ENCODE peak calls at places on chromosome 9, in five cellular contexts. Q is lower lobe of right lung, J is heart right ventricle, A is HCT116, E is WTC11. T is an unnamed sample.

GRCh38 chr9:5586391-5586802 is 42.5 kb upstream of the RIC1 start:
- DNase-seq in E (no peak), Q (no peak), A (no peak), J (no peak), T (no peak)

GRCh38 chr9:87422999-87423398 is 74.7 kb upstream of the DAPK1 start:
- DNase-seq in Q (no peak), J (no peak), E (no peak), A (no peak), T (no peak)

GRCh38 chr9:111118256-111118950 is 80.1 kb upstream of the LPAR1 start:
- DNase-seq in A (no peak), J (no peak), E (no peak), Q (no peak), T (no peak)

GRCh38 chr9:71854811-71855210 is 56.2 kb downstream of the ABHD17B start:
- DNase-seq in Q (no peak), J (no peak), A (no peak), E (no peak), T (no peak)

GRCh38 chr9:111148390-111148993 is 110.2 kb upstream of the LPAR1 start:
- DNase-seq in E (no peak), Q (no peak), J (no peak), A (no peak), T (no peak)

GRCh38 chr9:35526087-35526801 is 36.3 kb downstream of the RUSC2 start:
- DNase-seq in J (no peak), E (no peak), Q (no peak), A (no peak), T (no peak)

GRCh38 chr9:137136926-137137607 is 1.9 kb upstream of the GRIN1 start:
- DNase-seq in A (no peak), Q (no peak), J (no peak), E (no peak), T (peak; percentile 59)

GRCh38 chr9:99866398-99866797 is 40.1 kb upstream of the STX17 start:
- DNase-seq in Q (no peak), A (no peak), E (no peak), J (no peak), T (no peak)

GRCh38 chr9:124808246-124808956 is 31.5 kb downstream of the OLFML2A start:
- DNase-seq in J (no peak), A (no peak), E (no peak), Q (no peak), T (no peak)

GRCh38 chr9:70362952-70363351 is 51.5 kb downstream of the KLF9 start:
- DNase-seq in E (no peak), A (no peak), J (no peak), Q (no peak), T (no peak)

GRCh38 chr9:123073991-123074422 is 40.5 kb downstream of the GPR21 start:
- DNase-seq in A (no peak), E (no peak), Q (no peak), J (no peak), T (no peak)

GRCh38 chr9:101711330-101711941 is 27.0 kb downstream of the GRIN3A start:
- DNase-seq in Q (no peak), E (peak; percentile 71), J (no peak), A (no peak), T (no peak)

GRCh38 chr9:92035146-92035545 is 80.1 kb downstream of the SPTLC1 start:
- DNase-seq in Q (no peak), E (no peak), A (no peak), J (no peak), T (no peak)

GRCh38 chr9:77714077-77714549 is 66.0 kb upstream of the GNA14 start:
- DNase-seq in E (no peak), Q (no peak), A (no peak), J (no peak), T (no peak)

GRCh38 chr9:137079401-137079787 is 2.1 kb downstream of the UAP1L1 start:
- DNase-seq in A (no peak), E (no peak), J (no peak), Q (no peak), T (no peak)

GRCh38 chr9:764105-764524 is 77.4 kb upstream of the DMRT1 start:
- DNase-seq in Q (peak; percentile 63), E (peak; percentile 75), A (peak; percentile 90), J (peak; percentile 74), T (no peak)

GRCh38 chr9:36488322-36488838 is 84.3 kb upstream of the MELK start:
- DNase-seq in J (no peak), Q (no peak), A (no peak), E (no peak), T (no peak)

GRCh38 chr9:686381-686813 is 155.1 kb upstream of the DMRT1 start:
- DNase-seq in A (no peak), E (no peak), J (no peak), Q (no peak), T (no peak)

GRCh38 chr9:129242971-129243561 is 65.0 kb upstream of the IER5L start:
- DNase-seq in A (no peak), Q (peak; percentile 36), J (no peak), E (no peak), T (peak; percentile 47)

GRCh38 chr9:87678650-87679355 is 47.1 kb upstream of the CTSL start:
- DNase-seq in J (peak; percentile 67), E (peak; percentile 69), A (peak; percentile 55), Q (no peak), T (no peak)

GRCh38 chr9:129836342-129837007 is 1.2 kb downstream of the USP20 start:
- DNase-seq in E (peak; percentile 26), J (no peak), Q (no peak), A (no peak), T (no peak)

GRCh38 chr9:83483223-83483622 is 55.0 kb downstream of the FRMD3 start:
- DNase-seq in Q (no peak), J (no peak), E (no peak), A (no peak), T (no peak)

GRCh38 chr9:98253563-98253962 is 1.9 kb downstream of the TBC1D2 start:
- DNase-seq in E (no peak), A (no peak), Q (no peak), J (no peak), T (no peak)

GRCh38 chr9:14910178-14910805 is at the start of gene FREM1:
- DNase-seq in E (peak; percentile 68), Q (no peak), J (peak; percentile 25), A (no peak), T (no peak)

GRCh38 chr9:100455470-100455869 is 17.5 kb upstream of the TMEFF1 start:
- DNase-seq in J (no peak), E (no peak), Q (no peak), A (no peak), T (no peak)

GRCh38 chr9:134375011-134375390 is 48.7 kb downstream of the RXRA start:
- DNase-seq in A (no peak), Q (peak; percentile 75), E (no peak), J (peak; percentile 61), T (no peak)

DNA sequence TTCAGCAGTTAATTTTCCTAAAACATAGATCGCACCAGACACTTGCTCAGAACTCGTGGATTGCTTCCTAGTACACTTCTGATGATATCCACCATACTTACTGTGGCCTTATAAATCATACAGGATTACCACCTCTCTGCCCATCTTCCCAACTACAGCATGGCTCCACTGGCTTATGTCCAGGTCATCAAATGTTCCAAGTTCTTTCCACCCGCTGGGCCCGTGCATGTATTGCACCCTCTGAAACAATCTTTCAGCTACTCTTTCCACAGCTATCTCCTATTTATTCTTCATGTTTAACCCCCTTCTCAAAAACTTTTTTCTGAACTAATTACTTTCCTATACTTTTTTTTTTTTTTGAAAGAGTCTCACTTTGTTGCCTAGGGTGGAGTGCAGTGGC is 18.5 kb downstream of the FBXW2 start:
- DNase-seq in Q (no peak), J (no peak), A (no peak), E (no peak), T (no peak)
- TF ChIP-seq CTCF in Q (no peak), J (no peak), A (no peak), E (no peak), T (peak; percentile 26)

GRCh38 chr9:121464968-121465367 is 34.7 kb downstream of the GGTA1 start:
- DNase-seq in E (no peak), J (no peak), A (no peak), Q (no peak), T (no peak)

GRCh38 chr9:121459513-121459912 is 40.1 kb downstream of the GGTA1 start:
- DNase-seq in A (no peak), J (no peak), Q (no peak), E (no peak), T (no peak)

GRCh38 chr9:121466142-121466541 is 33.5 kb downstream of the GGTA1 start:
- DNase-seq in Q (no peak), E (no peak), A (no peak), J (no peak), T (no peak)

GRCh38 chr9:121463026-121463827 is 36.4 kb downstream of the GGTA1 start:
- DNase-seq in Q (peak; percentile 61), A (peak; percentile 6), E (peak; percentile 82), J (peak; percentile 73), T (no peak)
- TF ChIP-seq CTCF in Q (peak; percentile 64), A (peak; percentile 63), E (peak; percentile 67), J (peak; percentile 89), T (peak; percentile 79)

DNA sequence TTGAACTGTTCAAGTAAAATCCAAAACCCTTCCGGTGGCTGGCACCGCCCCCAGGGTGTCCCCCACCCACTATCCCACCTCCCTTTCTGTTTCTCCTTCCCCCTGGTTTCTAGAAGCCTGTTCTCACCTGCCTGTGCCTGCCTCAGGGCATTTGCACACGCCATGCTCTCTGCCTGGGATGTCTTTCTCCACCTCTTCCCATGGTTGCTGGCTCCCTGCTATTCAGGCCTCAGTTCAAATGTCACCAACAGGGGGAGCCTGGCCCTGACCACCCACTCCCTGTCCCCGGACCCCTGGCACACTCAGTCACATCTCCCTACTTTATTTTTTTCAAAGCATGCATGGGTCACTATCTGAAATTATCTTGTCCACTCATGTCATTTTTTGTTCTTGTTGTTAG is 39.9 kb upstream of the EEIG1 start:
- DNase-seq in E (peak; percentile 30), A (no peak), Q (no peak), J (no peak), T (no peak)
- TF ChIP-seq CTCF in E (peak; percentile 23), A (peak; percentile 16), Q (peak; percentile 14), J (peak; percentile 29), T (peak; percentile 45)

GRCh38 chr9:12815895-12816294 is 41.1 kb downstream of the LURAP1L start:
- DNase-seq in A (no peak), J (no peak), E (no peak), Q (no peak), T (no peak)

GRCh38 chr9:12816656-12817101 is 41.9 kb downstream of the LURAP1L start:
- DNase-seq in A (no peak), Q (no peak), J (no peak), E (no peak), T (no peak)

GRCh38 chr9:12817702-12818101 is 42.9 kb downstream of the LURAP1L start:
- DNase-seq in Q (peak; percentile 73), E (no peak), A (peak; percentile 57), J (no peak), T (no peak)

GRCh38 chr9:12819436-12820185 is 44.8 kb downstream of the LURAP1L start:
- DNase-seq in J (no peak), Q (no peak), E (peak; percentile 62), A (peak; percentile 28), T (no peak)

DNA sequence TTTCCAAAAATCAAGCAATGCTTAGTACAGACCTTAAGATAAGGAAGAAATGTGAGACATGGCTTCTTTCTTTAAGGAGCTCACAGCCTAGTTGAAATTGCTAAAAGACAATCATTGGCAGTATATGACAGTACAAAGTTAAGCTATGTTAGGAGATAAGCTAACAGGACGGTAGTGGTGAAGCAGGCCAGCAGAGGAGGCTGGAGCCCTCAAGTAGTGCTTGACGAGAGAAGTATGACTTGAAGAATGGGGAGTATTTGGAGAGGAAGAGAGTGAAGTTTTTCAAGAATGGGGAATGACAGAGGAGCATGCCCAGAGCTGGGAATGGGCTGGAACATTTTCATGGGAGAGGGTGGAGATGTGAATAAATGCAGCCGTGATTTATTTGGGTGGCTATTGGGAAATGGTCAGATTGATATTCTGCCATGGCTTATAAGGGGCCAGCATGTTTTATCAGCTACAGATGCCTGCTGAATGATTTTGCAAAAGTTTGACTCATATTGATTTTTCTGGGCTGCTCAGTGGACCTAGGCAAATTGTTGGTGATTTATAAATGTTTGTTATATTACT is 43.7 kb downstream of the LURAP1L start:
- DNase-seq in J (no peak), E (no peak), A (no peak), Q (no peak), T (no peak)
- TF ChIP-seq CTCF in J (no peak), E (no peak), A (no peak), Q (no peak), T (peak; percentile 39)